ENCODE peak calls at places on chromosomes 12 and 14, in eight cellular contexts. X is psoas muscle, Z is tibial artery, V is cardiac muscle cell, W is Karpas-422, B is uterus, D is HCT116, Q is aorta. G is an unnamed sample. For H3K9me3, the result is how much of the 10 kb centered on the place peaks cover.

GRCh38 chr12:120365675-120366340 is 3.2 kb downstream of the MSI1 start:
- DNase-seq in X (no peak), Z (no peak), V (no peak), W (no peak), B (no peak), D (no peak), Q (no peak), G (no peak)

GRCh38 chr14:102507026-102507860 is 2.3 kb downstream of the ANKRD9 start:
- DNase-seq in X (peak), Z (no peak), V (peak), W (no peak), B (no peak), D (no peak), Q (no peak), G (no peak)

GRCh38 chr12:9649532-9649940 is 20.0 kb upstream of the CLEC2D start:
- DNase-seq in X (no peak), Z (no peak), V (no peak), W (peak), B (no peak), D (no peak), Q (no peak), G (no peak)

GRCh38 chr12:47783821-47784819 is 11.1 kb downstream of the SLC48A1 start:
- DNase-seq in X (no peak), Z (no peak), V (no peak), W (no peak), B (no peak), D (no peak), Q (no peak), G (no peak)

GRCh38 chr12:43795716-43796282 is 10.3 kb downstream of the TWF1 start:
- DNase-seq in X (no peak), Z (no peak), V (no peak), W (no peak), B (no peak), D (no peak), Q (no peak), G (no peak)

GRCh38 chr12:39235990-39236767 is 206.7 kb downstream of the KIF21A start:
- DNase-seq in X (no peak), Z (no peak), V (peak), W (no peak), B (no peak), D (no peak), Q (no peak), G (peak)

GRCh38 chr14:76947078-76947837 is 81.2 kb downstream of the IRF2BPL start:
- DNase-seq in X (peak), Z (peak), V (peak), W (peak), B (peak), D (peak), Q (peak), G (peak)

GRCh38 chr14:72800296-72800695 is 93.6 kb downstream of the DPF3 start:
- DNase-seq in X (no peak), Z (no peak), V (no peak), W (no peak), B (no peak), D (no peak), Q (no peak), G (no peak)

GRCh38 chr12:123237646-123238329 is 4.6 kb downstream of the MTRFR start:
- DNase-seq in X (peak), Z (peak), V (peak), W (peak), B (peak), D (peak), Q (peak), G (peak)

GRCh38 chr14:105538481-105539049 is 12.2 kb downstream of the TMEM121 start:
- DNase-seq in X (peak), Z (no peak), V (no peak), W (no peak), B (no peak), D (no peak), Q (peak), G (no peak)
- H3K9me3 ChIP-seq in X (under half), Z (under half), V (under half), W (under half), B (under half), D (under half), Q (under half), G (under half)

GRCh38 chr14:67668559-67668958 is 5.9 kb downstream of the VTI1B start:
- DNase-seq in X (no peak), Z (no peak), V (no peak), W (peak), B (no peak), D (no peak), Q (no peak), G (no peak)

GRCh38 chr14:67673451-67673850 is 981 bp downstream of the VTI1B start:
- DNase-seq in X (no peak), Z (no peak), V (no peak), W (no peak), B (no peak), D (no peak), Q (no peak), G (no peak)

GRCh38 chr14:67675219-67675582 is 769 bp upstream of the VTI1B start:
- DNase-seq in X (no peak), Z (no peak), V (no peak), W (no peak), B (no peak), D (no peak), Q (no peak), G (no peak)

GRCh38 chr14:67674480-67675218 is at the start of gene VTI1B:
- DNase-seq in X (peak), Z (peak), V (peak), W (peak), B (peak), D (peak), Q (peak), G (peak)

GRCh38 chr14:67674139-67674479 is 323 bp downstream of the VTI1B start:
- DNase-seq in X (peak), Z (peak), V (peak), W (peak), B (peak), D (peak), Q (peak), G (peak)
- H3K9me3 ChIP-seq in X (under half), Z (under half), V (under half), W (under half), B (under half), D (under half), Q (under half), G (under half)

GRCh38 chr12:94353130-94353529 is 106.5 kb downstream of the CEP83 start:
- DNase-seq in X (no peak), Z (no peak), V (no peak), W (no peak), B (no peak), D (no peak), Q (no peak), G (no peak)
- H3K9me3 ChIP-seq in X (under half), Z (under half), V (under half), W (under half), B (under half), D (under half), Q (under half), G (under half)

GRCh38 chr12:114407566-114408411 is 1.8 kb upstream of the TBX5 start:
- DNase-seq in X (no peak), Z (no peak), V (peak), W (no peak), B (no peak), D (no peak), Q (no peak), G (no peak)

GRCh38 chr12:114411081-114411836 is 5.3 kb upstream of the TBX5 start:
- DNase-seq in X (no peak), Z (no peak), V (no peak), W (no peak), B (no peak), D (no peak), Q (no peak), G (no peak)

GRCh38 chr12:114408415-114408814 is 2.5 kb upstream of the TBX5 start:
- DNase-seq in X (no peak), Z (no peak), V (peak), W (no peak), B (no peak), D (no peak), Q (no peak), G (no peak)

GRCh38 chr12:114408881-114409795 is 3.2 kb upstream of the TBX5 start:
- DNase-seq in X (no peak), Z (no peak), V (peak), W (no peak), B (no peak), D (no peak), Q (no peak), G (no peak)

GRCh38 chr12:114409796-114410520 is 4.0 kb upstream of the TBX5 start:
- DNase-seq in X (no peak), Z (no peak), V (no peak), W (no peak), B (no peak), D (no peak), Q (no peak), G (no peak)
- H3K9me3 ChIP-seq in X (under half), Z (under half), V (under half), W (under half), B (under half), D (under half), Q (under half), G (under half)

DNA sequence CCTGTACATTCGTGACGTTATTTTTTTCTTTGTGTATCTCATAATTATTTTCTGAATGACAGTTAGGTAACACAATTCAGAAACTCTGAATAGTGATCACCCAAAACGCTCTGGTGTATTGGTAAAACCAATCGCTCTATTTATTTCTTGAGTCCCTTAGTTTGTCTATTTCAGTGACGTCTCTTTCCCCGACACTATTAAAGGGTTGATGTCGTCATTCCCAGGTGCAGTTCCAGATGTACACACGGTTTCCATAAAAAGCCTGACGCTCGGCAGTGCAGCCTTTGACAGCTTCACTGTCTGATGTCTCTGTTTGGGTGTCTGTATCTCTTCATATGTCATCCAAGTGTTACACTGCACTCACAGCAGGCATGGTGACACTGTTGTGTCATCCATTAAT is 701.4 kb downstream of the TMEM121 start:
- DNase-seq in X (no peak), Z (no peak), V (no peak), W (no peak), B (no peak), D (no peak), Q (no peak), G (no peak)
- H3K9me3 ChIP-seq in X (under half), Z (under half), V (under half), W (under half), B (under half), D (under half), Q (under half), G (under half)

GRCh38 chr14:41810362-41810761 is 203.7 kb downstream of the LRFN5 start:
- DNase-seq in X (no peak), Z (no peak), V (no peak), W (no peak), B (no peak), D (no peak), Q (no peak), G (no peak)
- H3K9me3 ChIP-seq in X (under half), Z (under half), V (under half), W (under half), B (under half), D (under half), Q (under half), G (under half)

G was measured in SJSA1.